ENCODE peak calls at places on chromosomes 11 and 22, in six cellular contexts. G, D, Q, T, U and X are unnamed samples.

GRCh38 chr22:20857247-20857643 is 1.4 kb downstream of the PI4KA start:
- DNase-seq in G (no peak), D (no peak), Q (no peak), T (no peak), U (no peak), X (no peak)

GRCh38 chr11:87331273-87331672 is 293.5 kb downstream of the TMEM135 start:
- DNase-seq in G (no peak), D (no peak), Q (no peak), T (no peak), U (no peak), X (no peak)

GRCh38 chr11:73229321-73230275 is 11.5 kb downstream of the P2RY2 start:
- DNase-seq in G (no peak), D (no peak), Q (no peak), T (no peak), U (peak; percentile 7), X (no peak)

GRCh38 chr11:96213500-96213899 is 129.5 kb downstream of the MAML2 start:
- DNase-seq in G (no peak), D (peak; percentile 69), Q (no peak), T (no peak), U (no peak), X (no peak)

GRCh38 chr11:93493252-93493897 is 49.8 kb downstream of the SMCO4 start:
- DNase-seq in G (no peak), D (no peak), Q (no peak), T (no peak), U (no peak), X (no peak)

GRCh38 chr11:10418259-10418949 is 36.7 kb upstream of the AMPD3 start:
- DNase-seq in G (no peak), D (peak; percentile 22), Q (no peak), T (no peak), U (no peak), X (no peak)

GRCh38 chr11:44923796-44924195 is 26.9 kb downstream of the TP53I11 start:
- DNase-seq in G (no peak), D (no peak), Q (no peak), T (no peak), U (no peak), X (no peak)

GRCh38 chr11:134555510-134555909 is 143.5 kb upstream of the B3GAT1 start:
- DNase-seq in G (no peak), D (no peak), Q (no peak), T (no peak), U (no peak), X (no peak)

GRCh38 chr11:120404495-120404894 is 68.3 kb downstream of the ARHGEF12 start:
- DNase-seq in G (no peak), D (no peak), Q (no peak), T (no peak), U (no peak), X (no peak)

GRCh38 chr11:88656315-88656714 is 318.8 kb upstream of the CTSC start:
- DNase-seq in G (no peak), D (no peak), Q (no peak), T (no peak), U (no peak), X (no peak)

GRCh38 chr11:125926682-125927081 is 19.2 kb upstream of the VSIG10L2 start:
- DNase-seq in G (no peak), D (no peak), Q (no peak), T (no peak), U (no peak), X (no peak)

GRCh38 chr11:9601041-9601875 is 27.8 kb downstream of the WEE1 start:
- DNase-seq in G (no peak), D (no peak), Q (peak; percentile 49), T (no peak), U (peak; percentile 39), X (no peak)

GRCh38 chr22:43110927-43111623 is 525 bp downstream of the BIK start:
- DNase-seq in G (no peak), D (peak; percentile 35), Q (no peak), T (no peak), U (peak; percentile 66), X (peak; percentile 72)
- H3K4me1 ChIP-seq in G (peaks cover 2% of the 10 kb centered on the region), D (peaks cover 22% of the 10 kb centered on the region), Q (peaks cover 9% of the 10 kb centered on the region), T (peaks cover 9% of the 10 kb centered on the region), U (peaks cover 40% of the 10 kb centered on the region), X (peaks cover 31% of the 10 kb centered on the region)

DNA sequence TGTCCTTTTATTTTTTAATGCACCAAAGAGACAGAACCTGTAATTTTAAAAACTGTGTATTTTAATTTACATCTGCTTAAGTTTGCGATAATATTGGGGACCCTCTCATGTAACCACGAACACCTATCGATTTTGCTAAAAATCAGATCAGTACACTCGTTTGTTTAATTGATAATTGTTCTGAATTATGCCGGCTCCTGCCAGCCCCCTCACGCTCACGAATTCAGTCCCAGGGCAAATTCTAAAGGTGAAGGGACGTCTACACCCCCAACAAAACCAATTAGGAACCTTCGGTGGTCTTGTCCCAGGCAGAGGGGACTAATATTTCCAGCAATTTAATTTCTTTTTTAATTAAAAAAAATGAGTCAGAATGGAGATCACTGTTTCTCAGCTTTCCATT is 1.1 kb upstream of the CCND1 start:
- DNase-seq in G (no peak), D (no peak), Q (no peak), T (no peak), U (no peak), X (no peak)
- H3K4me3 ChIP-seq in G (peak overlapping the region; percentile 66), D (peak overlapping the region; percentile 99), Q (peak overlapping the region; percentile 72), T (no peak overlapping the region), U (no peak overlapping the region), X (no peak overlapping the region)

GRCh38 chr11:64396079-64396591 is 37.2 kb downstream of the RPS6KA4 start:
- DNase-seq in G (no peak), D (no peak), Q (no peak), T (no peak), U (no peak), X (no peak)
- H3K4me1 ChIP-seq in G (peaks cover 6% of the 10 kb centered on the region), D (peaks cover 10% of the 10 kb centered on the region), Q (peaks cover 7% of the 10 kb centered on the region), T (no peaks in the 10 kb centered on the region), U (no peaks in the 10 kb centered on the region), X (no peaks in the 10 kb centered on the region)

DNA sequence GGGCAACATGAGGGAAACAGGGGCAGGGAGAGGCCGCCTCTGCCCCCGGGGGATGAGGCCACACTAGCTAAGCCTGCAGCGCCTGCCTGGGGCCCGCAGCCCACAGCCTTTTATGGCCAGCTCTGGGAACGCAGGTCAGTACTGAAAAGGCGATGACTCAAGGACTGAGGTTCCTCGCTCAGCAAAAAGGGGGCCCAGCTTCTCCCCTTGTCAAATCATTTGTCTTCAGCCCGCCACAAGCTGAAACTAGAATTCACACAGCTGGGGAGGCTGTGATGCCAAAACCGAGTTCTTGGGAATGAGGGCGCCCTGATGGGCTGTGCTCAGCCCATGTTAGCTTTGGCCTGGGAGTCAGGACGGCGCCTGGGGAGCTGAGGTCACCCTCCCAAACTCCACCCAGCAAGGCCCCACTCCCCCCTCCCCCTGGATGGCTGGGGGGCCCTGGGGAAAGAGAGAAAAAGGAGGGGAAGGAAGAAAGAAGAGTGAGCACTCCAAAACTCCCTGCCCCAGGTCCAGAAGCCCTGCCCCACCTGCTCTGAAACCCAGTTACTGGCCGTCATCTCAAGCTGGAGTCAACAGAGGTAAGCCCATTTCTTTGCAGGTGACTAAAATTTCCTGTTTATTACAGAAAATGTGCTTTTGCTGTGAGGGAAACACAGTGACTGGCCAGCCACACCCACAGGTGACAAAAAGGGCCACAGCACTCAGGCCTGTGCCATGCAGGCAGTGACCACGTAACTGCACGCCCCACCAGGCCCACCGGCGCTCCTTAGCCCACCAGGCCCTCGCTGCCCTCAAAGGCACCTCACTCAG is 13.7 kb downstream of the EHD1 start:
- DNase-seq in G (peak; percentile 94), D (no peak), Q (no peak), T (peak; percentile 80), U (peak; percentile 66), X (peak; percentile 58)
- H3K4me3 ChIP-seq in G (no peak overlapping the region), D (no peak overlapping the region), Q (peak overlapping the region; percentile 4), T (no peak overlapping the region), U (peak overlapping the region; percentile 20), X (no peak overlapping the region)

GRCh38 chr11:19995131-19995530 is 165.1 kb downstream of the DBX1 start:
- DNase-seq in G (no peak), D (peak; percentile 88), Q (peak; percentile 59), T (no peak), U (no peak), X (no peak)

GRCh38 chr11:19992998-19993397 is 167.3 kb downstream of the DBX1 start:
- DNase-seq in G (no peak), D (no peak), Q (no peak), T (no peak), U (no peak), X (no peak)

GRCh38 chr11:19989191-19989590 is 171.1 kb downstream of the DBX1 start:
- DNase-seq in G (no peak), D (no peak), Q (no peak), T (no peak), U (no peak), X (no peak)

GRCh38 chr11:19994712-19995111 is 165.6 kb downstream of the DBX1 start:
- DNase-seq in G (no peak), D (no peak), Q (no peak), T (no peak), U (no peak), X (no peak)

GRCh38 chr11:19992162-19992561 is 168.1 kb downstream of the DBX1 start:
- DNase-seq in G (no peak), D (no peak), Q (no peak), T (no peak), U (no peak), X (no peak)
- H3K4me1 ChIP-seq in G (peaks cover 3% of the 10 kb centered on the region), D (peaks cover 15% of the 10 kb centered on the region), Q (peaks cover 23% of the 10 kb centered on the region), T (peaks cover 14% of the 10 kb centered on the region), U (no peaks in the 10 kb centered on the region), X (no peaks in the 10 kb centered on the region)

GRCh38 chr11:64231536-64231935 is 1.2 kb downstream of the DNAJC4 start:
- DNase-seq in G (no peak), D (no peak), Q (no peak), T (no peak), U (no peak), X (no peak)

GRCh38 chr11:64229959-64230208 is 464 bp upstream of the DNAJC4 start:
- DNase-seq in G (no peak), D (no peak), Q (no peak), T (no peak), U (no peak), X (no peak)

GRCh38 chr11:64232182-64233018 is 2.0 kb upstream of the VEGFB start:
- DNase-seq in G (peak; percentile 73), D (no peak), Q (no peak), T (no peak), U (no peak), X (no peak)

GRCh38 chr11:64230209-64230984 is at the start of gene DNAJC4:
- DNase-seq in G (peak; percentile 96), D (peak; percentile 97), Q (no peak), T (peak; percentile 92), U (peak; percentile 96), X (peak; percentile 98)

GRCh38 chr11:64230985-64231365 is 627 bp downstream of the DNAJC4 start:
- DNase-seq in G (no peak), D (no peak), Q (no peak), T (no peak), U (no peak), X (no peak)
- H3K4me3 ChIP-seq in G (peak overlapping the region; percentile 73), D (peak overlapping the region; percentile 88), Q (peak overlapping the region; percentile 81), T (peak overlapping the region; percentile 52), U (peak overlapping the region; percentile 87), X (peak overlapping the region; percentile 74)

GRCh38 chr11:46246514-46246913 is 30.9 kb upstream of the CREB3L1 start:
- DNase-seq in G (no peak), D (no peak), Q (no peak), T (no peak), U (no peak), X (no peak)
- H3K4me1 ChIP-seq in G (peaks cover 5% of the 10 kb centered on the region), D (peaks cover 33% of the 10 kb centered on the region), Q (peaks cover 48% of the 10 kb centered on the region), T (peaks cover 1% of the 10 kb centered on the region), U (peaks cover 30% of the 10 kb centered on the region), X (peaks cover 19% of the 10 kb centered on the region)